ENCODE peak calls at places on chromosome 19, in five cellular contexts. O is breast epithelium, L is neural progenitor cell, Z is left ventricle myocardium inferior, G is thyroid gland. J is an unnamed sample. For H3K36me3, the result is how much of the 10 kb centered on the place peaks cover.

GRCh38 chr19:9144920-9145319 is 4.7 kb downstream of the ZNF317 start:
- DNase-seq in G (no peak), Z (no peak), O (no peak), L (no peak), J (no peak)

GRCh38 chr19:38793186-38793585 is 4.2 kb downstream of the LGALS7B start:
- DNase-seq in L (no peak), G (no peak), Z (no peak), O (no peak), J (no peak)

GRCh38 chr19:43675269-43675879 is 5.4 kb upstream of the PLAUR start:
- DNase-seq in Z (no peak), G (no peak), O (peak), L (no peak), J (no peak)

GRCh38 chr19:40519352-40520322 is 52.8 kb downstream of the SPTBN4 start:
- DNase-seq in G (no peak), Z (no peak), L (peak), O (no peak), J (no peak)

GRCh38 chr19:42569193-42569592 is 25.5 kb downstream of the CEACAM8 start:
- DNase-seq in L (no peak), O (no peak), Z (no peak), G (no peak), J (no peak)

GRCh38 chr19:31666126-31666525 is 316.9 kb upstream of the TSHZ3 start:
- DNase-seq in L (no peak), G (no peak), O (no peak), Z (no peak), J (no peak)

GRCh38 chr19:46954502-46955004 is 65.1 kb upstream of the NPAS1 start:
- DNase-seq in L (no peak), G (no peak), Z (no peak), O (no peak), J (no peak)

GRCh38 chr19:51564791-51565190 is 6.3 kb upstream of the ZNF175 start:
- DNase-seq in Z (no peak), G (no peak), O (no peak), L (no peak), J (no peak)

GRCh38 chr19:18349524-18350128 is 9.2 kb downstream of the PGPEP1 start:
- DNase-seq in L (peak), O (peak), Z (no peak), G (peak), J (no peak)

GRCh38 chr19:3612901-3613741 is 6.4 kb upstream of the TBXA2R start:
- DNase-seq in L (peak), O (no peak), Z (no peak), G (no peak), J (no peak)

GRCh38 chr19:45768644-45769053 is 403 bp downstream of the SIX5 start:
- DNase-seq in L (peak), G (peak), Z (peak), O (no peak), J (peak)

GRCh38 chr19:39845621-39846175 is 481 bp downstream of the FBL start:
- DNase-seq in L (peak), G (no peak), O (no peak), Z (no peak), J (no peak)

GRCh38 chr19:2503521-2504109 is 27.7 kb downstream of the GADD45B start:
- DNase-seq in O (peak), Z (no peak), G (no peak), L (no peak), J (peak)

GRCh38 chr19:31340059-31341025 is 8.9 kb downstream of the TSHZ3 start:
- DNase-seq in O (no peak), L (no peak), G (peak), Z (no peak), J (peak)

GRCh38 chr19:3056454-3057016 is 5.8 kb downstream of the TLE5 start:
- DNase-seq in O (no peak), Z (no peak), G (no peak), L (peak), J (no peak)

GRCh38 chr19:27752530-27753184 is 1460.3 kb downstream of the UQCRFS1 start:
- DNase-seq in Z (no peak), L (no peak), G (no peak), O (no peak), J (no peak)

GRCh38 chr19:47503130-47503822 is 11.6 kb downstream of the NAPA start:
- DNase-seq in O (no peak), Z (no peak), L (no peak), G (no peak), J (no peak)

GRCh38 chr19:12065100-12065538 is 588 bp downstream of the ZNF844 start:
- DNase-seq in G (peak), Z (peak), L (no peak), O (peak), J (no peak)

GRCh38 chr19:58317481-58318072 is 9.2 kb upstream of the ZSCAN22 start:
- DNase-seq in G (peak), Z (no peak), O (no peak), L (peak), J (no peak)

GRCh38 chr19:11570039-11570462 is 7.4 kb downstream of the ACP5 start:
- DNase-seq in Z (no peak), G (no peak), O (no peak), L (peak), J (no peak)

GRCh38 chr19:50490991-50491472 is 14.4 kb upstream of the GARIN5A start:
- DNase-seq in L (no peak), O (no peak), Z (no peak), G (no peak), J (no peak)

GRCh38 chr19:11079999-11080398 is 9.3 kb upstream of the LDLR start:
- DNase-seq in G (no peak), O (no peak), L (no peak), Z (no peak), J (no peak)

GRCh38 chr19:48608798-48609263 is 2.3 kb downstream of the SPACA4 start:
- DNase-seq in O (no peak), G (no peak), Z (no peak), L (peak), J (peak)

GRCh38 chr19:21322528-21322927 is 6.7 kb downstream of the ZNF708 start:
- DNase-seq in L (no peak), Z (peak), O (no peak), G (peak), J (no peak)

GRCh38 chr19:10749435-10750384 is 31.8 kb downstream of the DNM2 start:
- DNase-seq in L (no peak), Z (no peak), O (no peak), G (no peak), J (no peak)

GRCh38 chr19:42074513-42075363 is 1.2 kb upstream of the ZNF574 start:
- DNase-seq in O (no peak), Z (no peak), G (peak), L (no peak), J (no peak)

GRCh38 chr19:10118960-10119359 is 739 bp downstream of the EIF3G start:
- DNase-seq in O (no peak), Z (no peak), L (no peak), G (no peak), J (no peak)

GRCh38 chr19:31313291-31314030 is 35.8 kb downstream of the TSHZ3 start:
- DNase-seq in Z (no peak), L (no peak), O (no peak), G (no peak), J (no peak)

DNA sequence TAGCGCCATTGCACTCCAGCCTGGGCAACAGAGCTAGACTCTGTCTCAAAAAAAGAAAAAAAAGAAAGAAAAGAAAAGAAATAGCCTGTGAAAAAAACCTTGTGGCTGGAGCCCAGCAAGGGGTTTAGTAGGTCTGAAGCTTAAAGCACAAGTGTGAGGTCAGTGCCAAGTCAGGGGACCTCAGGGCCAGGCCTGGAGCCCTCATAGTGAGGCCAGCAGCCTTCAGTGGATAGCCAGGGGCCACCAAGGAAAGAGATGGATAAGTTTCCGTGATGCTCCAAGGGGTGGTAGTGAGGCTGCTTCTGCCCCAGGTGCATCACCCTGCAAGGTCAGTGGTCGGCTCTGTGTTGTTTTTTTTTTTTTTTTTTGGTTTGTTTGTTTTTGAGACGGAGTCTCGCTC is 12.9 kb downstream of the TINCR start:
- DNase-seq in Z (no peak), L (no peak), O (no peak), G (no peak), J (no peak)
- H3K36me3 ChIP-seq in Z (under half), L (under half), O (under half), G (under half), J (under half)

DNA sequence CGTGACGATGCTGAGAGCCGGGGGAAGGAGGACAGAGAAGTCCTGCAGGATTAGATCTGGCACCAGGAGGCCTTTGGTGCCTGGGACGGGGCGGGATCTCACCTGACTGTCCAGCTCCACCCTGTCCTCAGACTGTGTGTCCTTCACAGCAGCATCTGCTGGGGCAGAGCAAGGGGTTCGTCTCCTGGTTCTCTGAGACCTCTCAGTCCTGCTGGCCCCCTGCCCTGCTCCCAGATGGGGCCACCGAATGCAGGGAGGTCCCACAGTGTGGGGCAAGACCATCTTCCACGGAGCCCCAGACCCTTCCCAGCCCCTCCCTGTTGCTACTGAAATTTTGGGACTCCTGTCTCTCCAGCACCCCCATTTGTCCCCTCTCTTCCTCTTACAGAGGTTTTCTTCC is 4.5 kb downstream of the LILRB3 start:
- DNase-seq in O (no peak), Z (no peak), G (no peak), L (no peak), J (no peak)
- H3K36me3 ChIP-seq in O (under half), Z (under half), G (under half), L (under half), J (under half)

DNA sequence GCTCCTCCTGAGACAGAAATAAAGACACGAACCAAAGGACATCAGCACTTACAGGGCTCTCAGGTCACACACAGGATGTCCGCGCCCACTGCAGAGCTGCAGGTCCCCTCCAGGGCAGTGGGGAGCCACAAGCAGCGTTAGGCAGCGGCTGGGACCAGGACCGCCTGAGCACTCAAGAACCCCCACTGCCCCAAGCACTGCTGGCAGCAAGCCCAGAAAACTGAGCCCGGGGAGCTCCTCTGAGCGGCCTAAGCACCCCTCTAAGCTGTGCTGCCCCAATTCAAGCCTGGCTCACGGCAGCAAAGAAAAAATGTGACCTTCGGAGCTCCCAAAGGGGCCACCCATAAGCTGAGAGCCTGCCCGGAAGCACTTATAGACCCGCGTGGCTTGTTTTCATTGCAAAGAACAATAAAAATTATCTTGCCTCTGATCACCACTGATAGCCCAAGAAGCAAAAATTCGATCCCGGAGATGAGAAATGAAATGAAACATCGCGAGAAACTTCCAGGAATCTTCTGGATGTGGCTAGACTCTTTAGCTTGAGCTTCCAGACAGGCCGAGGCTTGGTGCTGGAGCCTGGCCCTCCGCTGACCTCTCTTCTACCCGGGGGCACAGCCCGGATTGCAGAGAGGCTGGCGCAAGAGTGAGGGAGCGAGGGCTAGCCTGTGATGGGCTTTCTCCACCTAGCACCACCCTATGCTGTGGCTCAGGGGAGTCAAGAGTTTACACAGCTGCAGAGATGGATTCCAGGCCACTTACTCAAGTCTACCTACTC is 6.3 kb downstream of the DPP9 start:
- DNase-seq in Z (no peak), G (peak), O (no peak), L (no peak), J (no peak)
- H3K36me3 ChIP-seq in Z (half or more), G (half or more), O (under half), L (under half), J (half or more)

DNA sequence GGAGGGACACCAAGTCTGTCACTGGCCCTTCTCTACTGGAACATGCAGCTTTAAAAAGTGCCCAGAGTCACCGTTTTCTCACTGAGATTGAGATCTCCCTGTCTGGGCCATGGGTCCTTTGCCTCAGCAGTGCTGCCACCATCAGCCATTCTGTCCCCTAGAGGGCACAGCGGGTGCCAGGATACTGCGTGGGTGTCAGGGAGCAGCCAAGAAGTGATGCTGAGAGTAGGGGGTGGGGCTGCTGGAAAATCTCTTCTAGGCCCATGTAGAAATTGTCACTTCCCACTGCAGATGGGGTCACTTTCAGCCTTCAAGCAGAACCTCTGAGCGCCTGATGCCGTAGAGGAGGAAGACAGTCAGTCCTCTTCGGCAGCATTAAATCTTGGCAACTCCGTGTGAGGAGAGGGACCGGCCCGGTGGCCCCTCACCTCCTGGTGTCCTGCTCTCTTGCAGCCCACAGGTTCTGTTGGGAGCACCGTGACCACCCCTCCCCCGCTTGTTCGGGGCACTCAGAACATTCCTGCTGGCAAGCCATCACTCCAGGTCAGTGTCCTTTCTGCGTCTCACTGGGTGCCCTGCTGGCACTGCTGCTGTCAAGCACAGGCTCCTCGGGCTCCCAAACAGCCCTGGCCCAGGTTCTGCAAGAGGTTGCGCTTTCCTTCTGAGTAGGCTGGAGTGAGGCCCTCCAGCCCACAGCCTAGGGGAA is 21.4 kb downstream of the TSSK6 start:
- DNase-seq in Z (no peak), G (no peak), O (no peak), L (no peak), J (no peak)
- H3K36me3 ChIP-seq in Z (half or more), G (under half), O (under half), L (under half), J (half or more)

GRCh38 chr19:13914777-13915176 is 8.8 kb downstream of the CC2D1A start:
- DNase-seq in G (no peak), Z (no peak), L (no peak), O (no peak), J (no peak)

GRCh38 chr19:13908674-13909073 is 2.7 kb downstream of the CC2D1A start:
- DNase-seq in O (no peak), L (no peak), G (no peak), Z (no peak), J (no peak)

GRCh38 chr19:13917888-13918406 is 11.9 kb downstream of the CC2D1A start:
- DNase-seq in L (no peak), O (no peak), G (no peak), Z (peak), J (no peak)

GRCh38 chr19:13909430-13909829 is 3.4 kb downstream of the CC2D1A start:
- DNase-seq in G (no peak), Z (no peak), L (no peak), O (no peak), J (no peak)

DNA sequence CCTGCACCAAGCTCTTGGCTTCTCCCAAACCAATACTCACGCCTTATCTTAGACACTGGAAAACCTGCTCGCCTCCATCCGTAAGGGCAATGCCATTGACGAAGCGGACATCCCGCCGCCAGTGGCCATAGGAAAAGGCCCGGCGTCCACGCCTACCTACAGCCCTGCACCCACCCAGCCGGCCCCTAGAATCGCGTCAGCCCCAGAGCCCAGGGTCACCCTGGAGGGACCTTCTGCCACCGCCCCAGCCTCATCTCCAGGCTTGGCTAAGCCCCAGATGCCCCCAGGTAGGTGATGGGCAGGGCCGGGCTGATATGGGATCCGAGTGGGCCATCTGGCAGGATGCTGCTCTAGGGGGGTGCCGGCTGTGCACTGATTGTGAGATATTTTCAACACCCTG is 7.4 kb downstream of the CC2D1A start:
- DNase-seq in Z (no peak), O (no peak), L (no peak), G (no peak), J (no peak)
- H3K36me3 ChIP-seq in Z (half or more), O (under half), L (under half), G (under half), J (under half)

DNA sequence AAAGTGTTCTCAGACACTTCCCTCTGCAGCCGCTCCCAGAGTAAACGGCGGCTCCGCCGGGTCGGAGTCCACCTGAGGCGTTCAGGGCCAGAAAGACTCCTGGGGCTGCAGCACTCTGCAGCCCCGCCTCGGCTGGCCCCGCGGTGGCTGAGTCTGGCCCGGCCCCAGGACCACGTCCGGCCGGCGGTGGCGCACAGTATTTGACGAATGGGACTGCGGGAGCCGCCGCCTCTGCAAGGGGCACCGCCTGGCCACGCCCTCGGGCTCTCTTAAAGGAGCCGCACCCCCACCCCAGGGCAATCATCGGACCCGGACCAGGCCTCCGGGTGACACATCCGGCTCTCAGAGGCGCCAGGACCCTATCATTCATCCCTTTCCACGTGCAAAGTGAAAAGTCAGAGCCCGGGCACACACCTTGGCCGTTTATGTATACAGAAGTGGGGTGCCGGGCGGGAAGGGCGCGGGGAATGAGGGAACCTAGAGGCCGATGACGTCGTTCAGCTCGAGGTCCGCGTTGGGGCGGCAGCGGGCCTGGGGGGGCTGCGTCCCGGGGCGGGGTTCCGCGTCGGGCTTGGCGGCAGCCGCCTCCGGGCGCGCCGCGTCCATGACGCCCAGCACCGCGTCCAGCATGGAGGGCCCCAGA is 1.2 kb upstream of the LENG9 start:
- DNase-seq in Z (peak), G (peak), O (peak), L (peak), J (peak)
- H3K36me3 ChIP-seq in Z (under half), G (under half), O (under half), L (under half), J (under half)

GRCh38 chr19:16571283-16571682 is 932 bp downstream of the SLC35E1 start:
- DNase-seq in O (no peak), G (no peak), Z (no peak), L (no peak), J (no peak)
- H3K36me3 ChIP-seq in O (under half), G (under half), Z (under half), L (under half), J (under half)

DNA sequence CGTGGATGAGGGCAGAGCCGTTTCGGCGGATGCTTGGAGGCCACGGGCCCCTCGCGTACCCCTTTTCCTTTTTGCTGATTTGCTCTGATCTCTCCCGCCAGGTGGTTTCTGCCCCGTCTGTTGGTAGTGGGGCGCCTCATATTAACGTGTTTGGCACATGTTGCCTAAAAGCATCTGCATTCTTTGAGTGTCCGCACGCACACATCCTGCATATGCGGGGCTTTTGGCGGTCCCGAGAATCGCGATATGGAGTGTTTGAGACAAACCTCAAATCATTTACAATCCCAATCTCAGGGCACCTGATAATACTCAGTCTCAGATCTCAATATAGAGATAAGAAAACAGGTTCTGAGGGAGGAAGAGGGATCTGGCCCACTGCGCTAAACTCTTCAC is 809 bp downstream of the U2AF2 start:
- DNase-seq in O (no peak), G (no peak), Z (no peak), L (no peak), J (no peak)
- H3K36me3 ChIP-seq in O (under half), G (under half), Z (under half), L (under half), J (under half)

GRCh38 chr19:7083076-7083956 is 13.8 kb downstream of the ZNF557 start:
- DNase-seq in L (no peak), Z (no peak), O (no peak), G (no peak), J (no peak)

DNA sequence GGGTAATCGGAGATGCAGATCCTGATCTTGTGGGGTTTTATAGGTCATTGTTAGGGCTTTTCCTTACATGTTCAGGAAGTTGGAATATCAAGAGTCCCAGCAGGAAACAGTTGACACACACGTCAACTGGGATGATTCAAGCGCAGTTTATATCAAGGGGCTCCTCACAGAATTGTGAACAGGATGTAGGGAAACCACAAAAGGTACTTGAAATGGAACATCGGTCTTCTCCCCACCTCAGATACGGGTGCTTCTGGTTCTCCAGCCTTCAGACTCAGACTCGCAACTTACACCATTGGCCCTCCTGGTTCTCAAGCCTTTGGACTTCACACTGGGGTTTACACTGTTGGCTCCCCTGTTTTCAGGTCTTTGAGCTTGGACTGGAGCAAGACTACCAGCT is 19.5 kb downstream of the ZNF557 start:
- DNase-seq in O (no peak), L (no peak), Z (no peak), G (no peak), J (no peak)
- H3K36me3 ChIP-seq in O (under half), L (under half), Z (half or more), G (under half), J (under half)

J was measured in effector memory CD4-positive, alpha-beta T cell.